ENCODE peak calls at places on chromosomes 4 and X, in seven cellular contexts. W is brain microvascular endothelial cell, G is tibial nerve, L is upper lobe of right lung, F is Karpas-422, O is PC-3, J is lung. E is an unnamed sample.

GRCh38 chrX:102042706-102043325 is 82.7 kb upstream of the TCEAL2 start:
- DNase-seq in W (no peak), G (no peak), L (no peak), O (peak), J (no peak), F (no peak), E (no peak)

GRCh38 chr4:39348371-39349265 is 17.5 kb downstream of the RFC1 start:
- DNase-seq in W (peak), L (no peak), G (no peak), F (peak), J (no peak), O (peak), E (no peak)

GRCh38 chr4:139665690-139666529 is at the start of gene MGST2:
- DNase-seq in L (peak), O (peak), W (peak), F (peak), G (peak), J (peak), E (no peak)

GRCh38 chr4:1187182-1187581 is 14.8 kb upstream of the SPON2 start:
- DNase-seq in W (no peak), L (no peak), O (no peak), F (no peak), G (no peak), J (no peak), E (no peak)

GRCh38 chrX:10841579-10841978 is 221.2 kb upstream of the MID1 start:
- DNase-seq in F (no peak), O (no peak), J (no peak), L (no peak), G (no peak), W (no peak), E (no peak)

GRCh38 chr4:101418466-101418865 is 71.1 kb upstream of the PPP3CA start:
- DNase-seq in W (no peak), J (no peak), F (no peak), O (no peak), L (no peak), G (no peak), E (no peak)

GRCh38 chr4:179398414-179398813 is 1956.2 kb upstream of the AGA start:
- DNase-seq in F (no peak), L (no peak), W (no peak), J (no peak), O (no peak), G (no peak), E (no peak)

GRCh38 chr4:123393696-123394095 is 2.9 kb upstream of the SPRY1 start:
- DNase-seq in J (no peak), G (no peak), F (no peak), W (no peak), O (no peak), L (no peak), E (no peak)

GRCh38 chr4:48991357-48991756 is 5.3 kb downstream of the CWH43 start:
- DNase-seq in W (no peak), O (no peak), J (no peak), F (no peak), L (no peak), G (no peak), E (no peak)

GRCh38 chr4:177012918-177013545 is 220.3 kb upstream of the VEGFC start:
- DNase-seq in O (peak), W (no peak), F (no peak), L (no peak), J (no peak), G (no peak), E (no peak)

GRCh38 chr4:177016541-177017141 is 223.9 kb upstream of the VEGFC start:
- DNase-seq in L (no peak), J (no peak), F (no peak), O (peak), W (no peak), G (no peak), E (no peak)
- H3K27ac ChIP-seq in L (no peak), J (no peak), F (no peak), O (peak), W (no peak), G (no peak), E (no peak)

DNA sequence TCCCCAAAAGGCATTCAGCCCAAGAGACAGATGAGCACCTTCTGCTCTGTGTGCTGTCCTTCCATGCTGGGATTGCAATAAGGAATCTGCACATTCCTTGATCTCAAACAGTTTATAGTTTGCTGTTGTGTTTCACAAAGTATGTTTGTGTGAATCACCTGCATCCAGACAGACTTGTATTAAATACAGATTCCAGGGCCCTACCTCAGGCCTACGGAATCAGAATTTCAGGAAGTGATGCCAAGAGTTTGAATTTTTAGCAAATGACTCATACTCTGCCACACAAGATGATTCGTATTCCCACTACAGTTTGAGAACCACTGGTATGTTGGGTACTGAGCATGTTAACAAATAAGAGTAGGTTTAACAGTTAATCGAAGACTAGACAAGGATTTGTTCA is 7.0 kb downstream of the VAMP7 start:
- DNase-seq in G (no peak), O (peak), J (no peak), W (peak), L (no peak), F (no peak), E (no peak)
- H3K27ac ChIP-seq in G (no peak), O (no peak), J (no peak), W (no peak), L (no peak), F (no peak), E (no peak)

DNA sequence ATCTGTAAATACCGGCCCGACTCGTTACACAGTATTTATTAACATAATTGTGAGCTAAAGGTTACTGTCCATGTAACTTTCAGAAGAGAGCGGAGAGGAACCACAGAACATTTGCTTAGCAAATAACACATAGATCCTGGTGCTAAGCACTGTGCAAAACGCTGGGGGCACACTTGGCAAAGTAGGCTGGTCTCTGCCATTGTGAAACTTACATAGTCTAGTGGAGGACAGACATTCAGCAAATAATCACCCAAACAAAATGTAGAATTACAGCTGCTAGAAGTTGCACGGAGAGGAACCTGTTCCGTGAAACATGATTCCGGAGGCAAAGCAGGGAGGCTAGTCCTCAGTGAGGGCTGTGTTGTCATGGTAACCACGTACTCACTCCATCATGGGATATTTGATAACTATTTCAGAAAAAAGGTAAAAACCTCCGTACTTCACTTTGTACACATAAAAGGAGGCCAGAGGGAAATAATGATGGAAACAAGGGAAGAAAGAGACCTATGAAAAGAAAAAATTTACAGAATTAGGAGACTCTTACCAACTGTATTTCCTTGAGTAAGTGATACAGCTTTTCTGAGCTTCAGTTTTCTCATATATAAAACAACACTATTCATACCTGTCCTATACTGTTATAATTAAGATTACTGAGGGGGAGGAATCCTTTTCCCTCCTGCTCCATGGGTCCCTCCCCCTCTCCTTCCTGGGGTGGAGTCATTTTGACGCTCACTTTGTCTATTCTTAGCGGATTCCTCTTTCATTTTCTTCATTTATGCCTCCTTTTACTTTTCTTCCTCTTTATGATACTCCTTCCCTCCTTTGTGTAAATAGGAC is 760 bp upstream of the RASGEF1B start:
- DNase-seq in O (no peak), G (peak), W (peak), J (peak), F (peak), L (no peak), E (no peak)
- H3K27ac ChIP-seq in O (peak), G (peak), W (no peak), J (peak), F (peak), L (peak), E (peak)

DNA sequence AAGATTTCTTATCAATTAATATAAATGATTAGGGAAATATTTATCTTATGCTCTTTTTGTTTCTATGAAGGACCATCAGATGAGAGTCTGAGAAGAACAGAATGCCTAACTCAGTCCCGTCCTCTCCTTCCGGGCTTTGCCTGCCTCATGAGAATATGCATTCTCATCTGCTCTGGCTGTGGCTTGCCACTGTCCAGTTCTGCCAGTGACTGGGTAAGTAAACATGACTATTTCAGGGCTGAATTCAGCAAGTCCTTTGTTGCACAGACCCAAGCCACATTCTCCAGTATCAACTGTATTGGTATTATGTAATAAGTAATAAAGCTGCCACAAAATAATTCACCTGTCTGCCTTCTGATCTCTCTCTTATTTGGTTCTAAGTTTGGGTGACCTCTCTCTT is 110.7 kb downstream of the WDFY3 start:
- DNase-seq in F (no peak), L (no peak), O (no peak), G (no peak), W (peak), J (no peak), E (no peak)
- H3K27ac ChIP-seq in F (no peak), L (no peak), O (no peak), G (no peak), W (no peak), J (no peak), E (peak)

GRCh38 chrX:22686138-22686541 is 313.6 kb upstream of the DDX53 start:
- DNase-seq in L (no peak), J (no peak), O (peak), F (no peak), W (peak), G (peak), E (no peak)
- H3K27ac ChIP-seq in L (no peak), J (no peak), O (no peak), F (no peak), W (no peak), G (no peak), E (no peak)

GRCh38 chr4:2790583-2791517 is 2.0 kb upstream of the SH3BP2 start:
- DNase-seq in J (no peak), F (no peak), G (no peak), O (no peak), L (peak), W (no peak), E (no peak)

GRCh38 chr4:2793578-2793919 is 664 bp downstream of the SH3BP2 start:
- DNase-seq in F (no peak), W (no peak), G (no peak), J (no peak), L (peak), O (peak), E (no peak)

GRCh38 chr4:2792711-2793577 is at the start of gene SH3BP2:
- DNase-seq in J (peak), G (peak), F (peak), L (peak), O (peak), W (no peak), E (no peak)

GRCh38 chr4:2791518-2792395 is 1.1 kb upstream of the SH3BP2 start:
- DNase-seq in G (no peak), O (no peak), L (no peak), W (no peak), F (no peak), J (no peak), E (no peak)

GRCh38 chr4:2792396-2792710 is 532 bp upstream of the SH3BP2 start:
- DNase-seq in W (no peak), L (no peak), G (no peak), O (no peak), J (no peak), F (no peak), E (no peak)
- H3K27ac ChIP-seq in W (no peak), L (peak), G (peak), O (no peak), J (no peak), F (no peak), E (no peak)